ENCODE peak calls at places on chromosomes 3 and 15, in ten cellular contexts. One of them, this sample, is unnamed.

GRCh38 chr3:32177702-32178198 is 60.7 kb upstream of the CMTM8 start:
- DNase-seq in hepatocyte: peak
- DNase-seq in upper lobe of left lung: peak
- DNase-seq in GM06990: no peak
- DNase-seq in Peyer's patch: peak
- DNase-seq in DND-41: peak
- DNase-seq in tibial artery: peak
- DNase-seq in cardiac fibroblast: peak
- DNase-seq in osteoblast: peak
- DNase-seq in fibroblast of mammary gland: peak
- DNase-seq in this sample: peak

GRCh38 chr3:127074900-127075360 is 92.0 kb downstream of the PLXNA1 start:
- DNase-seq in cardiac fibroblast: peak
- DNase-seq in tibial artery: peak
- DNase-seq in upper lobe of left lung: no peak
- DNase-seq in fibroblast of mammary gland: peak
- DNase-seq in Peyer's patch: no peak
- DNase-seq in hepatocyte: no peak
- DNase-seq in osteoblast: peak
- DNase-seq in DND-41: peak
- DNase-seq in GM06990: peak
- DNase-seq in this sample: peak

GRCh38 chr3:66971891-66972551 is 26.1 kb upstream of the KBTBD8 start:
- DNase-seq in fibroblast of mammary gland: peak
- DNase-seq in GM06990: peak
- DNase-seq in tibial artery: peak
- DNase-seq in osteoblast: peak
- DNase-seq in cardiac fibroblast: peak
- DNase-seq in hepatocyte: peak
- DNase-seq in Peyer's patch: peak
- DNase-seq in upper lobe of left lung: peak
- DNase-seq in DND-41: peak
- DNase-seq in this sample: peak

GRCh38 chr15:65818927-65819562 is 27.0 kb upstream of the DENND4A start:
- DNase-seq in hepatocyte: no peak
- DNase-seq in osteoblast: no peak
- DNase-seq in Peyer's patch: no peak
- DNase-seq in tibial artery: no peak
- DNase-seq in DND-41: no peak
- DNase-seq in fibroblast of mammary gland: no peak
- DNase-seq in upper lobe of left lung: no peak
- DNase-seq in GM06990: peak
- DNase-seq in cardiac fibroblast: peak
- DNase-seq in this sample: peak

GRCh38 chr15:82571722-82572222 is 31.5 kb upstream of the RPS17 start:
- DNase-seq in osteoblast: peak
- DNase-seq in Peyer's patch: peak
- DNase-seq in cardiac fibroblast: peak
- DNase-seq in GM06990: no peak
- DNase-seq in tibial artery: peak
- DNase-seq in upper lobe of left lung: peak
- DNase-seq in hepatocyte: peak
- DNase-seq in fibroblast of mammary gland: peak
- DNase-seq in DND-41: no peak
- DNase-seq in this sample: no peak

GRCh38 chr15:99385865-99386264 is 134.6 kb downstream of the LRRC28 start:
- DNase-seq in hepatocyte: peak
- DNase-seq in fibroblast of mammary gland: peak
- DNase-seq in DND-41: no peak
- DNase-seq in upper lobe of left lung: peak
- DNase-seq in Peyer's patch: peak
- DNase-seq in tibial artery: peak
- DNase-seq in cardiac fibroblast: peak
- DNase-seq in osteoblast: peak
- DNase-seq in GM06990: no peak
- DNase-seq in this sample: no peak

GRCh38 chr15:26864664-26865191 is 2.1 kb upstream of the GABRA5 start:
- DNase-seq in fibroblast of mammary gland: peak
- DNase-seq in GM06990: no peak
- DNase-seq in osteoblast: peak
- DNase-seq in Peyer's patch: no peak
- DNase-seq in tibial artery: no peak
- DNase-seq in hepatocyte: peak
- DNase-seq in upper lobe of left lung: no peak
- DNase-seq in cardiac fibroblast: peak
- DNase-seq in DND-41: peak
- DNase-seq in this sample: no peak

GRCh38 chr3:16423298-16423697 is 90.2 kb downstream of the RFTN1 start:
- DNase-seq in fibroblast of mammary gland: no peak
- DNase-seq in hepatocyte: no peak
- DNase-seq in DND-41: no peak
- DNase-seq in cardiac fibroblast: no peak
- DNase-seq in tibial artery: no peak
- DNase-seq in osteoblast: no peak
- DNase-seq in upper lobe of left lung: peak
- DNase-seq in GM06990: no peak
- DNase-seq in Peyer's patch: no peak
- DNase-seq in this sample: no peak

GRCh38 chr3:13416002-13416793 is 3.9 kb downstream of the NUP210 start:
- DNase-seq in cardiac fibroblast: no peak
- DNase-seq in fibroblast of mammary gland: no peak
- DNase-seq in osteoblast: no peak
- DNase-seq in DND-41: peak
- DNase-seq in GM06990: no peak
- DNase-seq in upper lobe of left lung: no peak
- DNase-seq in hepatocyte: no peak
- DNase-seq in tibial artery: no peak
- DNase-seq in Peyer's patch: no peak
- DNase-seq in this sample: peak

GRCh38 chr3:13419356-13420050 is 619 bp downstream of the NUP210 start:
- DNase-seq in GM06990: peak
- DNase-seq in cardiac fibroblast: no peak
- DNase-seq in osteoblast: peak
- DNase-seq in Peyer's patch: peak
- DNase-seq in fibroblast of mammary gland: no peak
- DNase-seq in tibial artery: no peak
- DNase-seq in hepatocyte: peak
- DNase-seq in upper lobe of left lung: peak
- DNase-seq in DND-41: peak
- DNase-seq in this sample: peak

GRCh38 chr3:13424111-13424844 is 4.2 kb upstream of the NUP210 start:
- DNase-seq in fibroblast of mammary gland: no peak
- DNase-seq in GM06990: no peak
- DNase-seq in hepatocyte: no peak
- DNase-seq in upper lobe of left lung: no peak
- DNase-seq in osteoblast: peak
- DNase-seq in Peyer's patch: no peak
- DNase-seq in DND-41: no peak
- DNase-seq in tibial artery: no peak
- DNase-seq in cardiac fibroblast: no peak
- DNase-seq in this sample: no peak

GRCh38 chr3:13420817-13421755 is 964 bp upstream of the NUP210 start:
- DNase-seq in osteoblast: peak
- DNase-seq in GM06990: peak
- DNase-seq in tibial artery: no peak
- DNase-seq in hepatocyte: no peak
- DNase-seq in upper lobe of left lung: peak
- DNase-seq in Peyer's patch: peak
- DNase-seq in fibroblast of mammary gland: no peak
- DNase-seq in cardiac fibroblast: no peak
- DNase-seq in DND-41: peak
- DNase-seq in this sample: peak

GRCh38 chr3:13420051-13420816 is at the start of gene NUP210:
- DNase-seq in hepatocyte: peak
- DNase-seq in GM06990: peak
- DNase-seq in osteoblast: peak
- DNase-seq in fibroblast of mammary gland: no peak
- DNase-seq in tibial artery: no peak
- DNase-seq in upper lobe of left lung: peak
- DNase-seq in DND-41: peak
- DNase-seq in Peyer's patch: peak
- DNase-seq in cardiac fibroblast: no peak
- DNase-seq in this sample: peak
- H3K4me3 ChIP-seq in hepatocyte: peak
- H3K4me3 ChIP-seq in GM06990: peak
- H3K4me3 ChIP-seq in osteoblast: no peak
- H3K4me3 ChIP-seq in fibroblast of mammary gland: no peak
- H3K4me3 ChIP-seq in tibial artery: peak
- H3K4me3 ChIP-seq in upper lobe of left lung: peak
- H3K4me3 ChIP-seq in DND-41: peak
- H3K4me3 ChIP-seq in Peyer's patch: peak
- H3K4me3 ChIP-seq in cardiac fibroblast: no peak
- H3K4me3 ChIP-seq in this sample: peak

DNA sequence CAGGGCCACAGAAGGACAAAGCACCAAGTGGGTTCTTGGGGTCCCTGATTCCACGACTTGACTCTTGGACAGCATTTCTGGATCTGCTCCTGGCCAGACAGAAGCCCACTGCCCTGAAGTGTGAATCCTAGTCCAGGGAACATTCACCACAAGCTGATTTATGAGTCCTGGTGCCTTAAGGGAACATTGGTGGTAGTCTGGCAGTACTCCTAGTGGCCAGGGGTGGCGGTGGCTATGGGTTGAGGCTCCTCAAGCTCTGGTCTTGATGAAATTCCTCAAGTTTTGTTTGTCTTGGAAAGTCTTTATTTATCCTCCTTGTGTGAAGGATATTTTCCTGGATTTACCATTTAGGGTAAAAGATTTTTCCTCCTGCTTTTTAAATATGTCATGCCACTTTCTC is 307.5 kb downstream of the PYDC2 start:
- DNase-seq in tibial artery: no peak
- DNase-seq in fibroblast of mammary gland: no peak
- DNase-seq in DND-41: no peak
- DNase-seq in upper lobe of left lung: no peak
- DNase-seq in cardiac fibroblast: no peak
- DNase-seq in hepatocyte: no peak
- DNase-seq in GM06990: no peak
- DNase-seq in osteoblast: no peak
- DNase-seq in Peyer's patch: no peak
- DNase-seq in this sample: peak
- TF ChIP-seq CTCF in tibial artery: no peak
- TF ChIP-seq CTCF in fibroblast of mammary gland: peak
- TF ChIP-seq CTCF in DND-41: no peak
- TF ChIP-seq CTCF in upper lobe of left lung: no peak
- TF ChIP-seq CTCF in cardiac fibroblast: no peak
- TF ChIP-seq CTCF in hepatocyte: no peak
- TF ChIP-seq CTCF in GM06990: peak
- TF ChIP-seq CTCF in osteoblast: no peak
- TF ChIP-seq CTCF in Peyer's patch: no peak
- TF ChIP-seq CTCF in this sample: peak

GRCh38 chr3:184378650-184379374 is 805 bp upstream of the THPO start:
- DNase-seq in upper lobe of left lung: no peak
- DNase-seq in Peyer's patch: no peak
- DNase-seq in osteoblast: peak
- DNase-seq in hepatocyte: no peak
- DNase-seq in cardiac fibroblast: no peak
- DNase-seq in fibroblast of mammary gland: no peak
- DNase-seq in DND-41: no peak
- DNase-seq in GM06990: no peak
- DNase-seq in tibial artery: no peak
- DNase-seq in this sample: no peak

GRCh38 chr3:184375747-184376495 is 2.1 kb downstream of the THPO start:
- DNase-seq in hepatocyte: no peak
- DNase-seq in osteoblast: peak
- DNase-seq in cardiac fibroblast: no peak
- DNase-seq in DND-41: no peak
- DNase-seq in upper lobe of left lung: no peak
- DNase-seq in GM06990: no peak
- DNase-seq in tibial artery: no peak
- DNase-seq in Peyer's patch: no peak
- DNase-seq in fibroblast of mammary gland: no peak
- DNase-seq in this sample: no peak

GRCh38 chr3:184377882-184378445 is at the start of gene THPO:
- DNase-seq in DND-41: no peak
- DNase-seq in Peyer's patch: no peak
- DNase-seq in GM06990: no peak
- DNase-seq in hepatocyte: peak
- DNase-seq in upper lobe of left lung: peak
- DNase-seq in tibial artery: no peak
- DNase-seq in cardiac fibroblast: no peak
- DNase-seq in osteoblast: peak
- DNase-seq in fibroblast of mammary gland: no peak
- DNase-seq in this sample: no peak

GRCh38 chr3:184379375-184380209 is at the start of gene CHRD:
- DNase-seq in hepatocyte: peak
- DNase-seq in cardiac fibroblast: no peak
- DNase-seq in osteoblast: peak
- DNase-seq in tibial artery: no peak
- DNase-seq in DND-41: no peak
- DNase-seq in GM06990: no peak
- DNase-seq in Peyer's patch: no peak
- DNase-seq in upper lobe of left lung: no peak
- DNase-seq in fibroblast of mammary gland: no peak
- DNase-seq in this sample: no peak

DNA sequence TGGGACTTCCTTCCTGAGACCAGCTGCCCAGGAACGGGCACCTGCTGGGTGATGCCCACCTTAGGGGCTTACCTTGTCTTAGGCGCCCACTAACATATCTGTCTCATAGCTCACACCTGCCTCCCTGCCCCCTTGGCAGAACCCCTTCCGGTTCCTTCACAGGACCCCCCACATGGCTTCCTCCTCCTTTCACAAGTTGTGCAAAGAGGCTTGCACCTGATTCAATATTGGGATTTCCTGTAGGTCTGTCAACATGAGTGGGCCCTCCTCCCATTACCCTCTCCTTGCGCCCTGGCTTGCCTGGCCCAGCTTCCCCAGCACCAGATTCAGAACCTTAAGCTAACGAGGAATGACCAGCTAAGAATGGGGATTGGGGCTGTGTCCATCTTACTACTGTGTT is 633 bp downstream of the THPO start:
- DNase-seq in DND-41: no peak
- DNase-seq in upper lobe of left lung: no peak
- DNase-seq in hepatocyte: no peak
- DNase-seq in tibial artery: no peak
- DNase-seq in Peyer's patch: no peak
- DNase-seq in GM06990: no peak
- DNase-seq in cardiac fibroblast: no peak
- DNase-seq in fibroblast of mammary gland: no peak
- DNase-seq in osteoblast: no peak
- DNase-seq in this sample: no peak
- H3K4me3 ChIP-seq in DND-41: no peak
- H3K4me3 ChIP-seq in upper lobe of left lung: no peak
- H3K4me3 ChIP-seq in hepatocyte: no peak
- H3K4me3 ChIP-seq in tibial artery: no peak
- H3K4me3 ChIP-seq in Peyer's patch: no peak
- H3K4me3 ChIP-seq in GM06990: no peak
- H3K4me3 ChIP-seq in cardiac fibroblast: no peak
- H3K4me3 ChIP-seq in fibroblast of mammary gland: no peak
- H3K4me3 ChIP-seq in osteoblast: no peak
- H3K4me3 ChIP-seq in this sample: no peak

DNA sequence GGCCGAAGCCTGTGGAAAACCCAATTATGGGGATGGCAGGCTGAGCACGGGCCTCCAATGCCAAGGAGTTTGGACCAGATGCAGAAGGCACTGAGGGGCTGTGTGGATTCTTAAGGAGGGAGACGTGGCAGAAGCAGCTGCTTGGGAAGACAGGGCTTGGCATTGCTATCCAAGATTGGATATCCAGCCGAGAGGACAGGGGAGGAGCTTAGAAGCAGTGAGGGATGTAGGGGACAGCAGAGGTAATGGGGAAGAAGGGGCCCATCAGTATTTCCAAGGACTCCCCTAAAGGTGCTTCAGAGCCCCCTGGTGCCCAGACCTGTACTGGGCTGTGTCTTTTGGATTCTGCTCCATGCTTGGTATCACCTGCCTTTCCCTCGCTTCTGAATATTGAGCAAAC is 112.8 kb upstream of the TLE3 start:
- DNase-seq in upper lobe of left lung: no peak
- DNase-seq in osteoblast: no peak
- DNase-seq in hepatocyte: no peak
- DNase-seq in fibroblast of mammary gland: no peak
- DNase-seq in Peyer's patch: no peak
- DNase-seq in GM06990: no peak
- DNase-seq in cardiac fibroblast: no peak
- DNase-seq in tibial artery: no peak
- DNase-seq in DND-41: no peak
- DNase-seq in this sample: peak
- TF ChIP-seq CTCF in upper lobe of left lung: no peak
- TF ChIP-seq CTCF in osteoblast: no peak
- TF ChIP-seq CTCF in hepatocyte: no peak
- TF ChIP-seq CTCF in fibroblast of mammary gland: peak
- TF ChIP-seq CTCF in Peyer's patch: no peak
- TF ChIP-seq CTCF in GM06990: peak
- TF ChIP-seq CTCF in cardiac fibroblast: peak
- TF ChIP-seq CTCF in tibial artery: no peak
- TF ChIP-seq CTCF in DND-41: peak
- TF ChIP-seq CTCF in this sample: no peak

This sample was measured in GM12865.